ENCODE peak calls at places on chromosomes 4 and X, in seven cellular contexts. R, H, M, U, X, Z and P are unnamed samples. For H3K27me3, the result is how much of the 10 kb centered on the place peaks cover.

GRCh38 chrX:2609431-2610238 is 81.5 kb upstream of the CD99 start:
- DNase-seq in M (no peak), U (peak), X (no peak), R (no peak), Z (no peak), H (no peak), P (no peak)

GRCh38 chr4:81021526-81021944 is 9.0 kb upstream of the BMP3 start:
- DNase-seq in R (no peak), Z (no peak), X (no peak), U (no peak), H (no peak), M (no peak), P (no peak)

GRCh38 chr4:147709999-147710398 is 21.9 kb upstream of the ARHGAP10 start:
- DNase-seq in M (no peak), H (no peak), X (no peak), Z (no peak), R (no peak), U (no peak), P (no peak)

GRCh38 chr4:130071746-130072145 is 975.8 kb downstream of the C4orf33 start:
- DNase-seq in U (no peak), Z (no peak), R (no peak), X (no peak), H (no peak), M (no peak), P (no peak)

GRCh38 chr4:22389240-22389871 is 126.5 kb downstream of the ADGRA3 start:
- DNase-seq in H (peak), M (peak), X (peak), R (no peak), U (peak), Z (no peak), P (no peak)

GRCh38 chr4:172055498-172055897 is 242.3 kb downstream of the GALNTL6 start:
- DNase-seq in H (no peak), U (peak), R (no peak), X (no peak), Z (no peak), M (no peak), P (no peak)

GRCh38 chrX:69128573-69128972 is 36.7 kb downstream of the PJA1 start:
- DNase-seq in Z (no peak), R (no peak), H (peak), X (peak), M (peak), U (no peak), P (no peak)

GRCh38 chrX:71637253-71637618 is 18.9 kb upstream of the CXCR3 start:
- DNase-seq in M (no peak), Z (no peak), X (no peak), H (no peak), U (no peak), R (no peak), P (no peak)

GRCh38 chrX:48703642-48704481 is 7.3 kb downstream of the SUV39H1 start:
- DNase-seq in X (no peak), M (no peak), Z (no peak), H (no peak), U (no peak), R (no peak), P (no peak)

GRCh38 chr4:149102765-149103164 is 660.6 kb upstream of the NR3C2 start:
- DNase-seq in X (no peak), Z (no peak), M (no peak), R (no peak), U (no peak), H (no peak), P (no peak)

GRCh38 chrX:18855919-18856644 is 127.8 kb downstream of the PHKA2 start:
- DNase-seq in Z (no peak), H (no peak), M (no peak), U (no peak), X (no peak), R (no peak), P (no peak)

GRCh38 chrX:40041915-40042314 is 55.8 kb downstream of the BCOR start:
- DNase-seq in H (no peak), Z (no peak), R (no peak), X (no peak), U (no peak), M (no peak), P (no peak)

DNA sequence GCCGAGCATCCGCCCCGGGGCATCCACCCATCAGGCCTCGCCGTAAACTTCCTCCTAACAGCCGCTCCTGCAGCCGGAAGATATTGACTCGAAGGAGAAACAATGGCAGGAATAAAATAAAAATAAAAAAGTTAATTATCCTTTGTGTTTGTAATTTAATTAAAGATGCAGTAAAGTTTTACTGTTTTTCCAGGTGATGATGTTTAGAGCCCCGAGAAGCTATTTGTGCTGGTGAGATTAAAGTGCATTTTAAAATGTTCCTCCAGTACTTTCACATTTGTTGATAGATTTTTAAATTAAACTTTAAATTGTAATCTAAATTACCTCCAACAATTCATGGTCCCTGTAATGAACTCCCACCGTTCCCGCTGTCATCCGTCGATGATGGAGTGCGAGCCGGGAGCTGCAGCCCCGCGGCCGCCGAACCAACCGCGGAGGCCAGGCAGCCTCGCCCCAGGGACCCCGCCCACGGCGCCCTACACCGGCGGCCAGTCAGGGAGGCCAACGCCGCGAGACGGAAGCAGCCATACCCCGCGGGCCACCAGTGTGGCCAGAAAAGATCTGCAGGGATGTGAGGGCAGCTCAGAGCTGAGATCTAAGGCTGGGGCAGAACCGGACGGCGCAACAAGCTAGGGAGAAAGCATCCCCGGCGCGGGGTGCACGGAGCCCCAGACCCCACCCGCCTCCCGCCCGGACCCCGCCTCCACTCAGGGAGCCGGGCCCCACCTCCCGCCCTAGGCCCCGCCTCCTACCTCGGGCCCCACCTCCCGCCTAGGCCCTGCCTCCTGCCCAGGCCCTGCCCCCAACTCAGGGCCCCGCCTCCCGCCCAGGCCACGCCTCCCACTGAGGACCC is 104.1 kb downstream of the FAM53A start:
- DNase-seq in H (peak), U (peak), M (peak), X (peak), Z (peak), R (peak), P (peak)
- TF ChIP-seq POLR2A in H (no peak), U (peak), M (no peak), X (no peak), Z (peak), R (peak), P (peak)

GRCh38 chr4:153159728-153160221 is 44.5 kb upstream of the TRIM2 start:
- DNase-seq in M (no peak), H (no peak), U (no peak), X (no peak), R (no peak), Z (no peak), P (no peak)
- H3K27me3 ChIP-seq in M (under half), H (under half), U (under half), X (under half), R (under half), Z (under half), P (under half)

DNA sequence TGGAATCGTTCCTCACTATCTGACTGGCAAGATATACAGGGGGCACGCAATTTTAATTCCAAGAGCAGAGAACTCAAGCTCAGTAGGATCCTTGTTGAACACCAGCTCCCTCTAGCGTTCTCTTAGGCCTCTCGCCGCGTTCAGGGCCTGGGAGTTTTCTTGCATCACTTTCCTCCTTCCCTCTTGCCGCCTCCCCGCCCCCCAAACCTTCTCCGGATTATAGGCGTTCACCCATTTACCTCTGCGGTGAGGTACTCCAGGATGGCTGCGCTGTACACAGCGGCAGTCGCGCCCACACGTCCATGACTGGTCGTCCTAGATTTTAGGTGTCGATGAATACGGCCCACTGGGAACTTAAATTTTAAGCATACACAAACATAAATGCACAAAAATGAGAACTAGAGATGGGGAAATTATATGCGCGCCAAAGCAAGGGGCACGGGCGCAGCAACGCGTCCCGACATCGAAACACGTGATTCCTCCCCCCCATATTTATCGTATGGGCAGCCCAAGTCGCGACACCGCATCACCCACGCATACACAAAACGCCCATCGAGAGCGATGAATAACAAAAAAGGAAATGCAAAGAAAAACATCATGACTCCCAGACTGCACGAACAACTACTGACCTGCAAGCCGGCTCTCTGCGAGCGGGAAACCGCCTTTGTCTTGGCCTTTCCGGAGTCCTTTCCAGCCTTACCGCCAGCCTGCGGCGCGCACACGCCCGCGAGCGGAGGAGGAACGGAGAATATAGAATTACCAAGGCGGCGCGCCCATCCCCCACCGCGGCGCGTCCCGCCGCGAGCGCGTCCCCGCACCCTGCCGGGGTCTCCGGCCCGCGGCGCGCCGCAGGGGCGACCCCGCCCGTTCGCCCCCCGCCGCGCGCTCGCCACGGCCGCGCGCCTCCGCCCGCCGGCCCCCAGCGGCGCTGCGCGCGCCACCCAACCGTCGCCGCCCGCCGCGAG is 759 bp downstream of the H2AZ1 start:
- DNase-seq in H (peak), Z (peak), R (peak), U (peak), M (peak), X (peak), P (peak)
- TF ChIP-seq POLR2A in H (no peak), Z (no peak), R (no peak), U (peak), M (no peak), X (no peak), P (no peak)

DNA sequence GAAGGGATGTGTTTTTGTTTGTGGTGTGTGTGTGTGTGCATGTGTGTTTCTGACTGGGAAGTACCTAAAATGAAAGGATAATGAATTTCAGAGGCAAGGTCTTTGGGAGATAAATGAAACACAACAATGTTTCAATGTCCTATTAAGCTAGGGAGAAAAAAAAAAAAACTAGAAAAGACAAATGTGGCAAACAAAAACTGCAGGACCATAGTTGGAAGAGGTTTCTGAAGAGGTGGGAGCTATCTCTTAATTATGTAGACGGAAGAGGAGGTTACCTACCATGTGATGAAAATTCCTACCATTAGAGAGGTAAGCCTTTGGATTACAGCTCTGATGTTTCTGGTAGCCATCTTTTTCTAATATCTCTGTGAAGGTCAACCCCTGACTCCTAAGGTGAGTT is at the start of gene TRPC5OS:
- DNase-seq in R (no peak), M (no peak), X (no peak), U (no peak), Z (no peak), H (no peak), P (no peak)
- H3K27me3 ChIP-seq in R (under half), M (under half), X (under half), U (under half), Z (under half), H (under half), P (under half)

GRCh38 chr4:6451309-6451708 is 21.1 kb downstream of the PPP2R2C start:
- DNase-seq in Z (no peak), U (no peak), H (no peak), R (no peak), X (no peak), M (no peak), P (no peak)

GRCh38 chr4:6454112-6454910 is 18.1 kb downstream of the PPP2R2C start:
- DNase-seq in H (no peak), Z (no peak), X (no peak), R (no peak), M (no peak), U (no peak), P (no peak)

GRCh38 chr4:6452116-6452896 is 20.1 kb downstream of the PPP2R2C start:
- DNase-seq in Z (no peak), U (no peak), M (no peak), H (no peak), R (no peak), X (no peak), P (no peak)

GRCh38 chr4:6452897-6453687 is 19.3 kb downstream of the PPP2R2C start:
- DNase-seq in H (no peak), R (no peak), Z (no peak), U (no peak), M (no peak), X (no peak), P (no peak)

GRCh38 chr4:6453688-6453990 is 18.8 kb downstream of the PPP2R2C start:
- DNase-seq in X (no peak), R (no peak), H (no peak), M (no peak), Z (no peak), U (no peak), P (no peak)
- TF ChIP-seq POLR2A in X (no peak), R (no peak), H (no peak), M (no peak), Z (no peak), U (no peak), P (no peak)

GRCh38 chr4:6373541-6374410 is 98.6 kb downstream of the PPP2R2C start:
- DNase-seq in Z (peak), R (no peak), X (no peak), U (no peak), H (no peak), M (no peak), P (no peak)
- H3K27me3 ChIP-seq in Z (under half), R (under half), X (under half), U (under half), H (under half), M (under half), P (under half)

GRCh38 chr4:13084210-13084609 is 399.9 kb downstream of the RAB28 start:
- DNase-seq in X (no peak), H (no peak), Z (no peak), R (no peak), U (no peak), M (no peak), P (no peak)
- TF ChIP-seq POLR2A in X (no peak), H (no peak), Z (no peak), R (no peak), U (no peak), M (no peak), P (no peak)

DNA sequence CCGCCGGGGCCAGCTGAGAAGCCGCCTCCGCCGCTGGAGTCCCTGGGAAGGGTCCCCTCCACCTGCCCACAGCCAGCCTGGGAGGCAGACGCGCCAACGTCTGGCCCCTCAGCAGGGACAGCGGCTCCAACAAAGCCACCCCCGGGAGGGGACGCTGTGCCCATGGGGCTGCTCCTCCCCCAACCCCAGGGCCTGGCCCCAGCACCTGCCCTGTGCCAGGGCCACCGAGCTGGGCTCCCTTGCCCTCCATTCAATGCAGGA is 6.1 kb upstream of the HMX1 start:
- DNase-seq in Z (no peak), H (no peak), X (no peak), R (no peak), U (no peak), M (no peak), P (no peak)
- H3K27me3 ChIP-seq in Z (under half), H (under half), X (half or more), R (under half), U (under half), M (half or more), P (under half)

GRCh38 chr4:53365486-53366300 is at the start of gene SCFD2:
- DNase-seq in R (peak), M (peak), X (peak), H (peak), U (peak), Z (peak), P (peak)
- TF ChIP-seq POLR2A in R (peak), M (no peak), X (no peak), H (no peak), U (peak), Z (peak), P (no peak)